ENCODE peak calls at places on chromosomes 11 and 22, in four cellular contexts. C is suprapubic skin, X is IMR-90, S is adrenal gland. B is an unnamed sample.

GRCh38 chr22:17159504-17159951 is 451 bp upstream of the HDHD5 start:
- DNase-seq in X (peak; percentile 47), S (peak; percentile 54), C (peak; percentile 82), B (peak; percentile 56)

GRCh38 chr11:108854366-108854765 is 189.5 kb downstream of the DDX10 start:
- DNase-seq in C (no peak), X (no peak), S (no peak), B (no peak)

GRCh38 chr11:132125855-132126841 is 755.7 kb downstream of the NTM start:
- DNase-seq in S (peak; percentile 21), C (no peak), X (peak; percentile 26), B (no peak)

GRCh38 chr22:23227380-23227779 is 47.1 kb downstream of the BCR start:
- DNase-seq in S (no peak), C (no peak), X (no peak), B (no peak)

GRCh38 chr22:49502126-49502826 is 325.4 kb downstream of the BRD1 start:
- DNase-seq in S (no peak), C (no peak), X (no peak), B (peak; percentile 94)

GRCh38 chr11:2299773-2300172 is 1.9 kb downstream of the C11orf21 start:
- DNase-seq in S (no peak), X (no peak), C (no peak), B (peak; percentile 8)

GRCh38 chr22:41479671-41480396 is 10.9 kb downstream of the ACO2 start:
- DNase-seq in S (no peak), X (peak; percentile 73), C (no peak), B (no peak)

GRCh38 chr22:37212174-37212906 is at the start of gene SSTR3:
- DNase-seq in C (peak; percentile 54), S (peak; percentile 76), X (no peak), B (no peak)

GRCh38 chr11:74687237-74688005 is 43.8 kb downstream of the CHRDL2 start:
- DNase-seq in S (no peak), C (no peak), X (peak; percentile 53), B (peak; percentile 42)

GRCh38 chr11:70633610-70634009 is 235.3 kb downstream of the CTTN start:
- DNase-seq in C (no peak), X (no peak), S (no peak), B (no peak)

GRCh38 chr11:69644071-69644961 is 3.4 kb downstream of the CCND1 start:
- DNase-seq in X (peak; percentile 92), C (no peak), S (peak; percentile 92), B (no peak)

GRCh38 chr11:980438-981365 is 55.0 kb downstream of the AP2A2 start:
- DNase-seq in C (no peak), S (no peak), X (no peak), B (no peak)

GRCh38 chr11:74822187-74822586 is 73.5 kb downstream of the RNF169 start:
- DNase-seq in X (peak; percentile 94), C (no peak), S (no peak), B (no peak)

GRCh38 chr11:19820100-19820499 is 107.5 kb downstream of the NAV2 start:
- DNase-seq in X (peak; percentile 29), S (no peak), C (no peak), B (no peak)

GRCh38 chr11:121538054-121538453 is 85.3 kb upstream of the SORL1-AS1 start:
- DNase-seq in X (no peak), S (no peak), C (no peak), B (no peak)

GRCh38 chr22:49198705-49199084 is 629.0 kb downstream of the BRD1 start:
- DNase-seq in S (no peak), C (peak; percentile 48), X (no peak), B (no peak)

GRCh38 chr22:39251762-39252460 is 7.1 kb upstream of the PDGFB start:
- DNase-seq in X (no peak), S (no peak), C (no peak), B (no peak)

GRCh38 chr22:35558031-35558430 is 17.4 kb downstream of the RASD2 start:
- DNase-seq in C (no peak), X (no peak), S (no peak), B (peak; percentile 55)

GRCh38 chr11:72425053-72425980 is 9.0 kb downstream of the CLPB start:
- DNase-seq in S (no peak), X (no peak), C (no peak), B (peak; percentile 54)

GRCh38 chr11:63244862-63245261 is 1.5 kb upstream of the SLC22A25 start:
- DNase-seq in S (no peak), C (no peak), X (no peak), B (no peak)

GRCh38 chr11:19849107-19849789 is 136.6 kb downstream of the NAV2 start:
- DNase-seq in X (peak; percentile 41), C (no peak), S (peak; percentile 85), B (no peak)

GRCh38 chr11:8356216-8356615 is 92.5 kb upstream of the LMO1 start:
- DNase-seq in C (no peak), X (no peak), S (no peak), B (no peak)

GRCh38 chr11:131499199-131499598 is 128.8 kb downstream of the NTM start:
- DNase-seq in S (no peak), C (no peak), X (no peak), B (peak; percentile 47)

GRCh38 chr11:937853-938261 is 12.2 kb downstream of the AP2A2 start:
- DNase-seq in C (no peak), X (no peak), S (no peak), B (peak; percentile 30)

GRCh38 chr22:35312198-35313059 is 12.7 kb downstream of the TOM1 start:
- DNase-seq in C (peak; percentile 71), X (peak; percentile 82), S (no peak), B (peak; percentile 31)

DNA sequence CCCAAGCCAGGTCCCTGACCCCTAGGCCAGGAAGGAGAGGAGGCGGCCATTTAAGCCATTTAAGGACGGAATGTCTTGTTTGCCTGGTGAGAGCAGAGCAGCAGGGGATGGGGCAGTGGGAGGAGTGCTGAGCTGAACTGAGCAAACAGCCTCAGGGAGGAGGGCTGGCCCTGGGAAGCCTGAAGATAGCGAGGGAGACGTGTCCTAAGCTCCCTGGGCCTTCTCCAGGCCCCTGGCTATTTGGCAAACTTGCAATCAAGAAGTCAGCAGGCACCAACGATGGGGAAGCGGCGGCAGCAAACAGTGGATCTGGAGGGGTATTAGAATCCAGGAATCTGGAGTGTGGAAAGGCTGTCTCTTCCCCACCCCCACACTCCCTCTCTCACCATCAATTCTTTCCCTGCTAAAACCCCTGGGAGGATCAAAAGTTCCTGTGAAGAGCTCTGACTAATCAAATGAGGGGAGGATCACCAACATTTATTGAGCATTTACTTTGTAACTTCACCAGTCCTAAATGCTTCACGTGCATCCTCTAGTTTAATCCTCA is 8.8 kb downstream of the BCL9L start:
- DNase-seq in X (peak; percentile 75), C (peak; percentile 89), S (peak; percentile 81), B (no peak)
- TF ChIP-seq POLR2A in X (no peak), C (no peak), S (no peak), B (no peak)

GRCh38 chr11:6481924-6482275 is 599 bp downstream of the TIMM10B start:
- DNase-seq in S (no peak), C (no peak), X (no peak), B (no peak)
- TF ChIP-seq POLR2A in S (no peak), C (no peak), X (no peak), B (no peak)

GRCh38 chr11:78196661-78197091 is 8.0 kb downstream of the USP35 start:
- DNase-seq in S (no peak), C (peak; percentile 50), X (no peak), B (no peak)

GRCh38 chr11:78195917-78196545 is 7.3 kb downstream of the USP35 start:
- DNase-seq in C (peak; percentile 64), S (peak; percentile 15), X (no peak), B (no peak)

GRCh38 chr11:78192911-78193341 is 4.2 kb downstream of the USP35 start:
- DNase-seq in X (no peak), S (peak; percentile 53), C (no peak), B (peak; percentile 77)

GRCh38 chr11:78193806-78194205 is 5.1 kb downstream of the USP35 start:
- DNase-seq in S (peak; percentile 16), X (no peak), C (peak; percentile 53), B (no peak)

GRCh38 chr11:78194490-78194889 is 5.8 kb downstream of the USP35 start:
- DNase-seq in S (no peak), X (no peak), C (no peak), B (no peak)
- TF ChIP-seq POLR2A in S (no peak), X (no peak), C (no peak), B (no peak)

GRCh38 chr11:98036810-98037209 is 983.9 kb upstream of the CNTN5 start:
- DNase-seq in X (no peak), C (no peak), S (no peak), B (no peak)

GRCh38 chr11:98040061-98040808 is 980.5 kb upstream of the CNTN5 start:
- DNase-seq in C (no peak), X (no peak), S (no peak), B (no peak)
- TF ChIP-seq POLR2A in C (no peak), X (no peak), S (no peak), B (no peak)